ENCODE peak calls at places on chromosomes 7 and 10, in ten cellular contexts. L is left ventricle myocardium inferior; K is NCI-H460; U is activated T-helper 1 cell treated with anti-CD3 and anti-CD28 coated beads, Interleukin-2, amount 50 U/mL, for 16 hours; B is IMR-90; F is neural progenitor cell; H is HCT116; P is non-pigmented ciliary epithelial cell; Q is fibroblast of pulmonary artery; Z is stimulated activated CD4-positive, alpha-beta T cell treated with anti-CD3 and anti-CD28 coated beads, Interleukin-4, amount 100 ng/mL, for 4 hours. G is an unnamed sample.

GRCh38 chr7:104761892-104762291 is 252.1 kb upstream of the KMT2E start:
- DNase-seq in L (no peak), K (no peak), U (no peak), B (no peak), F (no peak), H (no peak), P (no peak), Q (no peak), Z (no peak), G (no peak)

GRCh38 chr10:86188796-86189558 is 177.6 kb downstream of the GRID1 start:
- DNase-seq in L (no peak), K (no peak), U (no peak), B (no peak), F (no peak), H (no peak), P (no peak), Q (no peak), Z (no peak), G (no peak)

GRCh38 chr7:7119668-7120208 is 62.6 kb upstream of the C1GALT1 start:
- DNase-seq in L (no peak), K (no peak), U (no peak), B (no peak), F (no peak), H (no peak), P (no peak), Q (no peak), Z (no peak), G (no peak)

GRCh38 chr10:130416334-130416950 is 280.3 kb downstream of the GLRX3 start:
- DNase-seq in L (no peak), K (no peak), U (no peak), B (no peak), F (no peak), H (no peak), P (no peak), Q (no peak), Z (no peak), G (no peak)

GRCh38 chr10:52213511-52213831 is 100.6 kb upstream of the DKK1 start:
- DNase-seq in L (no peak), K (no peak), U (no peak), B (peak), F (peak), H (no peak), P (no peak), Q (peak), Z (no peak), G (no peak)

GRCh38 chr7:150852371-150852905 is at the start of gene AOC1:
- DNase-seq in L (no peak), K (no peak), U (no peak), B (no peak), F (no peak), H (no peak), P (no peak), Q (no peak), Z (no peak), G (no peak)

GRCh38 chr10:49605177-49605938 is 4.8 kb upstream of the SLC18A3 start:
- DNase-seq in L (no peak), K (no peak), U (no peak), B (no peak), F (no peak), H (no peak), P (no peak), Q (no peak), Z (no peak), G (no peak)

GRCh38 chr7:5363729-5364128 is 59.9 kb downstream of the TNRC18 start:
- DNase-seq in L (no peak), K (no peak), U (no peak), B (no peak), F (no peak), H (no peak), P (no peak), Q (no peak), Z (no peak), G (no peak)

GRCh38 chr7:147586110-147586509 is 1004.5 kb upstream of the C7orf33 start:
- DNase-seq in L (no peak), K (no peak), U (no peak), B (no peak), F (no peak), H (no peak), P (no peak), Q (no peak), Z (no peak), G (no peak)

GRCh38 chr10:29304259-29305030 is 15.6 kb downstream of the LYZL1 start:
- DNase-seq in L (peak), K (peak), U (no peak), B (peak), F (peak), H (peak), P (peak), Q (peak), Z (peak), G (no peak)

GRCh38 chr7:92584953-92585352 is 5.2 kb downstream of the FAM133B start:
- DNase-seq in L (no peak), K (peak), U (no peak), B (no peak), F (no peak), H (no peak), P (no peak), Q (peak), Z (no peak), G (no peak)

GRCh38 chr7:3042861-3043489 is 692 bp downstream of the CARD11 start:
- DNase-seq in L (no peak), K (no peak), U (peak), B (no peak), F (no peak), H (no peak), P (no peak), Q (no peak), Z (peak), G (peak)

GRCh38 chr7:44151679-44152355 is 10.7 kb upstream of the MYL7 start:
- DNase-seq in L (no peak), K (no peak), U (no peak), B (no peak), F (no peak), H (no peak), P (no peak), Q (no peak), Z (no peak), G (no peak)

GRCh38 chr7:5754981-5755599 is 26.4 kb downstream of the RNF216 start:
- DNase-seq in L (no peak), K (no peak), U (no peak), B (no peak), F (no peak), H (no peak), P (no peak), Q (no peak), Z (no peak), G (no peak)

GRCh38 chr10:91159254-91159783 is 61.1 kb upstream of the PCGF5 start:
- DNase-seq in L (no peak), K (no peak), U (no peak), B (no peak), F (peak), H (no peak), P (no peak), Q (no peak), Z (no peak), G (no peak)

GRCh38 chr7:134419085-134419484 is 39.8 kb downstream of the AKR1B1 start:
- DNase-seq in L (no peak), K (no peak), U (no peak), B (no peak), F (no peak), H (no peak), P (no peak), Q (no peak), Z (no peak), G (no peak)

GRCh38 chr7:26038201-26038990 is 113.6 kb upstream of the NFE2L3 start:
- DNase-seq in L (no peak), K (no peak), U (no peak), B (no peak), F (no peak), H (no peak), P (no peak), Q (no peak), Z (no peak), G (no peak)

GRCh38 chr10:23530079-23530478 is 91.2 kb downstream of the OTUD1 start:
- DNase-seq in L (no peak), K (no peak), U (no peak), B (peak), F (no peak), H (no peak), P (no peak), Q (peak), Z (no peak), G (no peak)

GRCh38 chr10:131792809-131793208 is 108.0 kb upstream of the PPP2R2D start:
- DNase-seq in L (no peak), K (no peak), U (no peak), B (no peak), F (no peak), H (no peak), P (no peak), Q (no peak), Z (no peak), G (no peak)

GRCh38 chr7:26782501-26782900 is 81.9 kb downstream of the SKAP2 start:
- DNase-seq in L (no peak), K (no peak), U (no peak), B (no peak), F (no peak), H (no peak), P (no peak), Q (no peak), Z (no peak), G (no peak)

GRCh38 chr10:92240289-92241157 is 50.4 kb downstream of the CPEB3 start:
- DNase-seq in L (no peak), K (peak), U (no peak), B (peak), F (peak), H (no peak), P (peak), Q (peak), Z (no peak), G (peak)

G was measured in GM06990.